ENCODE peak calls at places on chromosomes 4 and X, in six cellular contexts. One of them, this sample, is unnamed.

GRCh38 chr4:108048157-108048556 is 58.5 kb downstream of the HADH start:
- DNase-seq in astrocyte of the spinal cord: no peak
- DNase-seq in mucosa of descending colon: no peak
- DNase-seq in CD8-positive, alpha-beta T cell: no peak
- DNase-seq in glutamatergic neuron: no peak
- DNase-seq in cardiac fibroblast: no peak
- DNase-seq in this sample: no peak

GRCh38 chr4:128006592-128006991 is 41.4 kb downstream of the ABHD18 start:
- DNase-seq in CD8-positive, alpha-beta T cell: no peak
- DNase-seq in astrocyte of the spinal cord: peak; percentile 4
- DNase-seq in mucosa of descending colon: no peak
- DNase-seq in cardiac fibroblast: peak; percentile 71
- DNase-seq in glutamatergic neuron: no peak
- DNase-seq in this sample: no peak

GRCh38 chrX:86964321-86964720 is 553.3 kb upstream of the KLHL4 start:
- DNase-seq in mucosa of descending colon: no peak
- DNase-seq in glutamatergic neuron: no peak
- DNase-seq in CD8-positive, alpha-beta T cell: no peak
- DNase-seq in astrocyte of the spinal cord: no peak
- DNase-seq in cardiac fibroblast: no peak
- DNase-seq in this sample: no peak

GRCh38 chr4:169251291-169252235 is 19.2 kb downstream of the SH3RF1 start:
- DNase-seq in cardiac fibroblast: peak; percentile 60
- DNase-seq in glutamatergic neuron: no peak
- DNase-seq in astrocyte of the spinal cord: peak; percentile 33
- DNase-seq in CD8-positive, alpha-beta T cell: no peak
- DNase-seq in mucosa of descending colon: peak; percentile 62
- DNase-seq in this sample: no peak

GRCh38 chr4:38949416-38950051 is 81.9 kb downstream of the FAM114A1 start:
- DNase-seq in glutamatergic neuron: no peak
- DNase-seq in cardiac fibroblast: peak; percentile 60
- DNase-seq in astrocyte of the spinal cord: peak; percentile 67
- DNase-seq in mucosa of descending colon: no peak
- DNase-seq in CD8-positive, alpha-beta T cell: peak; percentile 2
- DNase-seq in this sample: no peak

GRCh38 chr4:187606581-187606980 is 389.0 kb upstream of the ZFP42 start:
- DNase-seq in astrocyte of the spinal cord: peak; percentile 66
- DNase-seq in CD8-positive, alpha-beta T cell: no peak
- DNase-seq in mucosa of descending colon: peak; percentile 35
- DNase-seq in cardiac fibroblast: peak; percentile 81
- DNase-seq in glutamatergic neuron: peak; percentile 46
- DNase-seq in this sample: peak; percentile 48

GRCh38 chrX:104641176-104641575 is 75.2 kb downstream of the IL1RAPL2 start:
- DNase-seq in CD8-positive, alpha-beta T cell: no peak
- DNase-seq in cardiac fibroblast: no peak
- DNase-seq in glutamatergic neuron: no peak
- DNase-seq in astrocyte of the spinal cord: no peak
- DNase-seq in mucosa of descending colon: no peak
- DNase-seq in this sample: peak; percentile 2

GRCh38 chr4:33649015-33649414 is 2595.3 kb downstream of the ARAP2 start:
- DNase-seq in astrocyte of the spinal cord: peak; percentile 29
- DNase-seq in cardiac fibroblast: peak; percentile 73
- DNase-seq in glutamatergic neuron: no peak
- DNase-seq in mucosa of descending colon: no peak
- DNase-seq in CD8-positive, alpha-beta T cell: no peak
- DNase-seq in this sample: peak; percentile 10

GRCh38 chr4:90799895-90800294 is 672.7 kb downstream of the CCSER1 start:
- DNase-seq in mucosa of descending colon: no peak
- DNase-seq in glutamatergic neuron: no peak
- DNase-seq in CD8-positive, alpha-beta T cell: no peak
- DNase-seq in astrocyte of the spinal cord: no peak
- DNase-seq in cardiac fibroblast: no peak
- DNase-seq in this sample: no peak

GRCh38 chrX:95318882-95319281 is 1365.8 kb upstream of the DIAPH2 start:
- DNase-seq in CD8-positive, alpha-beta T cell: no peak
- DNase-seq in cardiac fibroblast: peak; percentile 2
- DNase-seq in astrocyte of the spinal cord: no peak
- DNase-seq in mucosa of descending colon: no peak
- DNase-seq in glutamatergic neuron: no peak
- DNase-seq in this sample: peak; percentile 4

GRCh38 chr4:149344436-149344835 is 471.2 kb downstream of the IQCM start:
- DNase-seq in CD8-positive, alpha-beta T cell: no peak
- DNase-seq in mucosa of descending colon: no peak
- DNase-seq in astrocyte of the spinal cord: peak; percentile 69
- DNase-seq in cardiac fibroblast: peak; percentile 93
- DNase-seq in glutamatergic neuron: no peak
- DNase-seq in this sample: no peak

GRCh38 chrX:119669424-119670037 is 23.4 kb downstream of the SEPTIN6 start:
- DNase-seq in cardiac fibroblast: peak; percentile 15
- DNase-seq in astrocyte of the spinal cord: peak; percentile 37
- DNase-seq in mucosa of descending colon: no peak
- DNase-seq in CD8-positive, alpha-beta T cell: no peak
- DNase-seq in glutamatergic neuron: no peak
- DNase-seq in this sample: no peak

GRCh38 chrX:54551801-54552200 is 21.8 kb downstream of the GNL3L start:
- DNase-seq in glutamatergic neuron: no peak
- DNase-seq in CD8-positive, alpha-beta T cell: no peak
- DNase-seq in astrocyte of the spinal cord: no peak
- DNase-seq in cardiac fibroblast: no peak
- DNase-seq in mucosa of descending colon: no peak
- DNase-seq in this sample: no peak

GRCh38 chr4:83552085-83552484 is 16.2 kb downstream of the GPAT3 start:
- DNase-seq in mucosa of descending colon: no peak
- DNase-seq in astrocyte of the spinal cord: no peak
- DNase-seq in cardiac fibroblast: peak; percentile 77
- DNase-seq in CD8-positive, alpha-beta T cell: no peak
- DNase-seq in glutamatergic neuron: peak; percentile 30
- DNase-seq in this sample: no peak

GRCh38 chr4:182752158-182752910 is 164.9 kb downstream of the DCTD start:
- DNase-seq in CD8-positive, alpha-beta T cell: no peak
- DNase-seq in glutamatergic neuron: no peak
- DNase-seq in astrocyte of the spinal cord: peak; percentile 79
- DNase-seq in mucosa of descending colon: no peak
- DNase-seq in cardiac fibroblast: peak; percentile 62
- DNase-seq in this sample: no peak

GRCh38 chrX:135389717-135390116 is 32.0 kb upstream of the SMIM10L2A start:
- DNase-seq in astrocyte of the spinal cord: no peak
- DNase-seq in cardiac fibroblast: peak; percentile 36
- DNase-seq in glutamatergic neuron: no peak
- DNase-seq in mucosa of descending colon: no peak
- DNase-seq in CD8-positive, alpha-beta T cell: no peak
- DNase-seq in this sample: no peak

GRCh38 chr4:166366012-166366411 is 493.0 kb downstream of the TLL1 start:
- DNase-seq in CD8-positive, alpha-beta T cell: no peak
- DNase-seq in cardiac fibroblast: no peak
- DNase-seq in astrocyte of the spinal cord: no peak
- DNase-seq in glutamatergic neuron: no peak
- DNase-seq in mucosa of descending colon: no peak
- DNase-seq in this sample: no peak

GRCh38 chr4:54539500-54540029 is 118.2 kb upstream of the KIT start:
- DNase-seq in astrocyte of the spinal cord: peak; percentile 37
- DNase-seq in glutamatergic neuron: peak; percentile 87
- DNase-seq in CD8-positive, alpha-beta T cell: no peak
- DNase-seq in mucosa of descending colon: peak; percentile 65
- DNase-seq in cardiac fibroblast: peak; percentile 37
- DNase-seq in this sample: peak; percentile 67

GRCh38 chr4:48248559-48248953 is 21.1 kb downstream of the TEC start:
- DNase-seq in astrocyte of the spinal cord: no peak
- DNase-seq in cardiac fibroblast: no peak
- DNase-seq in CD8-positive, alpha-beta T cell: no peak
- DNase-seq in mucosa of descending colon: no peak
- DNase-seq in glutamatergic neuron: no peak
- DNase-seq in this sample: no peak
- TF ChIP-seq CTCF in astrocyte of the spinal cord: no peak
- TF ChIP-seq CTCF in cardiac fibroblast: no peak
- TF ChIP-seq CTCF in CD8-positive, alpha-beta T cell: no peak
- TF ChIP-seq CTCF in mucosa of descending colon: no peak
- TF ChIP-seq CTCF in glutamatergic neuron: no peak
- TF ChIP-seq CTCF in this sample: no peak

GRCh38 chrX:13007519-13008188 is 32.7 kb downstream of the TMSB4X start:
- DNase-seq in CD8-positive, alpha-beta T cell: no peak
- DNase-seq in cardiac fibroblast: peak; percentile 61
- DNase-seq in glutamatergic neuron: no peak
- DNase-seq in astrocyte of the spinal cord: peak; percentile 62
- DNase-seq in mucosa of descending colon: no peak
- DNase-seq in this sample: no peak
- TF ChIP-seq CTCF in CD8-positive, alpha-beta T cell: no peak
- TF ChIP-seq CTCF in cardiac fibroblast: no peak
- TF ChIP-seq CTCF in glutamatergic neuron: no peak
- TF ChIP-seq CTCF in astrocyte of the spinal cord: no peak
- TF ChIP-seq CTCF in mucosa of descending colon: no peak
- TF ChIP-seq CTCF in this sample: no peak

DNA sequence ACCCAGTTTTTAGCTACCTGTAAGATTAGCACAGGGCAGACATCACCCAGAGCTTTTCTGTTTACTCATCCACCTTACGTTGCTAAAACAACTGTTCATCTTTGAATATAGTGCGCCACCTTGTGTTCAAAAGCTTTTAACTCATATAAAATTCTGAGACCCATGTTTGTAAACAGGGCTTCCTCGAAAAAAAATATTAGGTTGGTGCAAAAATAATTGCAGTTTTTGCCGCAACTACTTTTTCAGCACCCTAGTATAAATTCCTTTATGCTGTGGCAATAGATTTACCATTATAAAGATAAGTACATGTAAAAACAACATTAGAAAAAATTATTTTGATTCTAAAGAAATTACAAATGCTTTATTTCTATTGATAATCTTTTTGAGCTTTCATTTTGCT is 147.9 kb downstream of the LRBA start:
- DNase-seq in cardiac fibroblast: peak; percentile 91
- DNase-seq in mucosa of descending colon: peak; percentile 82
- DNase-seq in astrocyte of the spinal cord: peak; percentile 81
- DNase-seq in glutamatergic neuron: no peak
- DNase-seq in CD8-positive, alpha-beta T cell: peak; percentile 7
- DNase-seq in this sample: peak; percentile 52
- TF ChIP-seq CTCF in cardiac fibroblast: peak; percentile 34
- TF ChIP-seq CTCF in mucosa of descending colon: no peak
- TF ChIP-seq CTCF in astrocyte of the spinal cord: peak; percentile 45
- TF ChIP-seq CTCF in glutamatergic neuron: peak; percentile 80
- TF ChIP-seq CTCF in CD8-positive, alpha-beta T cell: peak; percentile 73
- TF ChIP-seq CTCF in this sample: peak; percentile 84

GRCh38 chr4:24912252-24913098 is at the start of gene CCDC149:
- DNase-seq in cardiac fibroblast: peak; percentile 53
- DNase-seq in CD8-positive, alpha-beta T cell: no peak
- DNase-seq in mucosa of descending colon: peak; percentile 79
- DNase-seq in glutamatergic neuron: peak; percentile 75
- DNase-seq in astrocyte of the spinal cord: peak; percentile 52
- DNase-seq in this sample: peak; percentile 63
- TF ChIP-seq CTCF in cardiac fibroblast: no peak
- TF ChIP-seq CTCF in CD8-positive, alpha-beta T cell: no peak
- TF ChIP-seq CTCF in mucosa of descending colon: no peak
- TF ChIP-seq CTCF in glutamatergic neuron: no peak
- TF ChIP-seq CTCF in astrocyte of the spinal cord: no peak
- TF ChIP-seq CTCF in this sample: no peak

GRCh38 chrX:45783002-45783401 is 582.3 kb upstream of the DIPK2B start:
- DNase-seq in mucosa of descending colon: no peak
- DNase-seq in glutamatergic neuron: no peak
- DNase-seq in cardiac fibroblast: no peak
- DNase-seq in CD8-positive, alpha-beta T cell: no peak
- DNase-seq in astrocyte of the spinal cord: no peak
- DNase-seq in this sample: no peak

GRCh38 chrX:45784590-45784989 is 583.9 kb upstream of the DIPK2B start:
- DNase-seq in CD8-positive, alpha-beta T cell: no peak
- DNase-seq in glutamatergic neuron: no peak
- DNase-seq in astrocyte of the spinal cord: no peak
- DNase-seq in mucosa of descending colon: no peak
- DNase-seq in cardiac fibroblast: no peak
- DNase-seq in this sample: no peak

GRCh38 chrX:45778621-45779020 is 577.9 kb upstream of the DIPK2B start:
- DNase-seq in glutamatergic neuron: no peak
- DNase-seq in astrocyte of the spinal cord: no peak
- DNase-seq in CD8-positive, alpha-beta T cell: no peak
- DNase-seq in cardiac fibroblast: no peak
- DNase-seq in mucosa of descending colon: no peak
- DNase-seq in this sample: no peak

GRCh38 chrX:45781901-45782553 is 581.4 kb upstream of the DIPK2B start:
- DNase-seq in astrocyte of the spinal cord: peak; percentile 73
- DNase-seq in mucosa of descending colon: no peak
- DNase-seq in cardiac fibroblast: peak; percentile 80
- DNase-seq in glutamatergic neuron: no peak
- DNase-seq in CD8-positive, alpha-beta T cell: no peak
- DNase-seq in this sample: no peak
- TF ChIP-seq CTCF in astrocyte of the spinal cord: peak; percentile 41
- TF ChIP-seq CTCF in mucosa of descending colon: no peak
- TF ChIP-seq CTCF in cardiac fibroblast: no peak
- TF ChIP-seq CTCF in glutamatergic neuron: no peak
- TF ChIP-seq CTCF in CD8-positive, alpha-beta T cell: no peak
- TF ChIP-seq CTCF in this sample: no peak

GRCh38 chrX:46678232-46678631 is 80.7 kb downstream of the SLC9A7 start:
- DNase-seq in CD8-positive, alpha-beta T cell: no peak
- DNase-seq in mucosa of descending colon: no peak
- DNase-seq in glutamatergic neuron: no peak
- DNase-seq in cardiac fibroblast: no peak
- DNase-seq in astrocyte of the spinal cord: no peak
- DNase-seq in this sample: no peak

GRCh38 chrX:46686003-46686645 is 72.8 kb downstream of the SLC9A7 start:
- DNase-seq in CD8-positive, alpha-beta T cell: peak; percentile 8
- DNase-seq in mucosa of descending colon: peak; percentile 26
- DNase-seq in cardiac fibroblast: peak; percentile 65
- DNase-seq in astrocyte of the spinal cord: peak; percentile 19
- DNase-seq in glutamatergic neuron: peak; percentile 23
- DNase-seq in this sample: peak; percentile 11

GRCh38 chrX:46681849-46682248 is 77.1 kb downstream of the SLC9A7 start:
- DNase-seq in glutamatergic neuron: no peak
- DNase-seq in cardiac fibroblast: no peak
- DNase-seq in astrocyte of the spinal cord: no peak
- DNase-seq in CD8-positive, alpha-beta T cell: no peak
- DNase-seq in mucosa of descending colon: no peak
- DNase-seq in this sample: no peak

GRCh38 chrX:46687619-46688018 is 71.3 kb downstream of the SLC9A7 start:
- DNase-seq in CD8-positive, alpha-beta T cell: no peak
- DNase-seq in mucosa of descending colon: no peak
- DNase-seq in astrocyte of the spinal cord: no peak
- DNase-seq in cardiac fibroblast: peak; percentile 56
- DNase-seq in glutamatergic neuron: no peak
- DNase-seq in this sample: no peak

GRCh38 chrX:46683023-46683422 is 75.9 kb downstream of the SLC9A7 start:
- DNase-seq in astrocyte of the spinal cord: no peak
- DNase-seq in mucosa of descending colon: no peak
- DNase-seq in glutamatergic neuron: no peak
- DNase-seq in cardiac fibroblast: no peak
- DNase-seq in CD8-positive, alpha-beta T cell: no peak
- DNase-seq in this sample: no peak
- TF ChIP-seq CTCF in astrocyte of the spinal cord: peak; percentile 8
- TF ChIP-seq CTCF in mucosa of descending colon: no peak
- TF ChIP-seq CTCF in glutamatergic neuron: no peak
- TF ChIP-seq CTCF in cardiac fibroblast: peak; percentile 9
- TF ChIP-seq CTCF in CD8-positive, alpha-beta T cell: no peak
- TF ChIP-seq CTCF in this sample: no peak

GRCh38 chrX:101803451-101803850 is 128.4 kb downstream of the ZMAT1 start:
- DNase-seq in astrocyte of the spinal cord: no peak
- DNase-seq in mucosa of descending colon: peak; percentile 3
- DNase-seq in cardiac fibroblast: peak; percentile 26
- DNase-seq in CD8-positive, alpha-beta T cell: no peak
- DNase-seq in glutamatergic neuron: no peak
- DNase-seq in this sample: no peak
- TF ChIP-seq CTCF in astrocyte of the spinal cord: peak; percentile 50
- TF ChIP-seq CTCF in mucosa of descending colon: no peak
- TF ChIP-seq CTCF in cardiac fibroblast: peak; percentile 17
- TF ChIP-seq CTCF in CD8-positive, alpha-beta T cell: peak; percentile 39
- TF ChIP-seq CTCF in glutamatergic neuron: peak; percentile 21
- TF ChIP-seq CTCF in this sample: peak; percentile 45

This sample was measured in endothelial cell.